ENCODE peak calls at places on chromosomes 12 and 14, in eight cellular contexts. O, J, V, B, Y, P, S and Q are unnamed samples.

GRCh38 chr14:69539631-69540410 is 34.9 kb downstream of the CCDC177 start:
- DNase-seq in O (peak), J (no peak), V (peak), B (no peak), Y (no peak), P (peak), S (no peak), Q (no peak)

GRCh38 chr12:32826807-32827412 is 69.7 kb downstream of the PKP2 start:
- DNase-seq in O (no peak), J (no peak), V (no peak), B (no peak), Y (no peak), P (no peak), S (no peak), Q (no peak)

GRCh38 chr14:68210729-68211299 is 391.2 kb downstream of the RAD51B start:
- DNase-seq in O (peak), J (peak), V (peak), B (peak), Y (no peak), P (peak), S (no peak), Q (peak)

GRCh38 chr12:28583771-28584261 is 393.6 kb downstream of the CCDC91 start:
- DNase-seq in O (peak), J (no peak), V (peak), B (no peak), Y (no peak), P (peak), S (no peak), Q (no peak)

GRCh38 chr14:105135700-105136395 is 32.7 kb downstream of the JAG2 start:
- DNase-seq in O (no peak), J (no peak), V (no peak), B (no peak), Y (no peak), P (no peak), S (no peak), Q (no peak)

GRCh38 chr14:66099931-66100330 is 386.2 kb upstream of the CCDC196 start:
- DNase-seq in O (peak), J (no peak), V (no peak), B (no peak), Y (no peak), P (no peak), S (no peak), Q (no peak)

GRCh38 chr14:63032056-63032455 is 13.2 kb downstream of the KCNH5 start:
- DNase-seq in O (no peak), J (no peak), V (peak), B (no peak), Y (no peak), P (peak), S (no peak), Q (peak)

GRCh38 chr12:71129364-71129763 is 28.4 kb downstream of the TSPAN8 start:
- DNase-seq in O (no peak), J (no peak), V (no peak), B (no peak), Y (no peak), P (no peak), S (no peak), Q (no peak)

GRCh38 chr12:105084251-105085250 is at the start of gene ALDH1L2:
- DNase-seq in O (peak), J (peak), V (peak), B (peak), Y (peak), P (peak), S (peak), Q (peak)

GRCh38 chr14:56933446-56933845 is 123.2 kb upstream of the OTX2 start:
- DNase-seq in O (no peak), J (no peak), V (no peak), B (no peak), Y (no peak), P (no peak), S (no peak), Q (no peak)

GRCh38 chr14:68663385-68664076 is 129.3 kb downstream of the ZFP36L1 start:
- DNase-seq in O (peak), J (no peak), V (peak), B (no peak), Y (no peak), P (peak), S (no peak), Q (no peak)

GRCh38 chr12:112275836-112276235 is 106.4 kb downstream of the HECTD4 start:
- DNase-seq in O (no peak), J (no peak), V (no peak), B (no peak), Y (no peak), P (no peak), S (no peak), Q (no peak)

GRCh38 chr14:24289649-24290283 is 9.8 kb downstream of the DHRS1 start:
- DNase-seq in O (no peak), J (no peak), V (no peak), B (no peak), Y (no peak), P (no peak), S (no peak), Q (no peak)

GRCh38 chr14:74941676-74942097 is 13.7 kb downstream of the PGF start:
- DNase-seq in O (no peak), J (peak), V (peak), B (no peak), Y (no peak), P (peak), S (no peak), Q (peak)

GRCh38 chr14:91153360-91153759 is 39.5 kb downstream of the DGLUCY start:
- DNase-seq in O (no peak), J (no peak), V (no peak), B (no peak), Y (no peak), P (no peak), S (no peak), Q (no peak)

GRCh38 chr14:70753518-70753953 is 55.8 kb downstream of the MAP3K9 start:
- DNase-seq in O (no peak), J (no peak), V (no peak), B (peak), Y (no peak), P (no peak), S (no peak), Q (no peak)

GRCh38 chr12:108691995-108692808 is 39.1 kb downstream of the CORO1C start:
- DNase-seq in O (no peak), J (peak), V (peak), B (no peak), Y (no peak), P (peak), S (peak), Q (peak)

GRCh38 chr12:60494249-60494648 is 898.4 kb downstream of the SLC16A7 start:
- DNase-seq in O (peak), J (peak), V (peak), B (peak), Y (peak), P (peak), S (peak), Q (peak)

GRCh38 chr14:98069712-98070133 is 1202.3 kb downstream of the BCL11B start:
- DNase-seq in O (peak), J (no peak), V (no peak), B (peak), Y (no peak), P (peak), S (peak), Q (no peak)

GRCh38 chr12:113868365-113868764 is 97.8 kb downstream of the RBM19 start:
- DNase-seq in O (no peak), J (no peak), V (no peak), B (no peak), Y (no peak), P (no peak), S (no peak), Q (no peak)

GRCh38 chr14:32438511-32438910 is 109.4 kb downstream of the AKAP6 start:
- DNase-seq in O (no peak), J (no peak), V (peak), B (no peak), Y (no peak), P (no peak), S (no peak), Q (no peak)

GRCh38 chr14:74577247-74577947 is 34.6 kb downstream of the LTBP2 start:
- DNase-seq in O (no peak), J (no peak), V (no peak), B (no peak), Y (no peak), P (no peak), S (no peak), Q (no peak)

GRCh38 chr12:94123127-94123526 is 25.2 kb upstream of the PLXNC1 start:
- DNase-seq in O (no peak), J (no peak), V (no peak), B (no peak), Y (no peak), P (no peak), S (no peak), Q (no peak)

GRCh38 chr14:60332869-60333268 is 83.8 kb downstream of the PPM1A start:
- DNase-seq in O (no peak), J (no peak), V (no peak), B (no peak), Y (no peak), P (no peak), S (no peak), Q (no peak)

GRCh38 chr12:64943686-64944085 is 119.2 kb downstream of the TBC1D30 start:
- DNase-seq in O (peak), J (no peak), V (no peak), B (no peak), Y (no peak), P (peak), S (no peak), Q (no peak)

GRCh38 chr12:82627799-82628198 is 58.9 kb upstream of the TMTC2 start:
- DNase-seq in O (peak), J (peak), V (peak), B (peak), Y (peak), P (peak), S (peak), Q (no peak)

GRCh38 chr12:109445224-109445623 is 31.9 kb downstream of the KCTD10 start:
- DNase-seq in O (no peak), J (no peak), V (peak), B (no peak), Y (no peak), P (peak), S (no peak), Q (no peak)

GRCh38 chr12:96094201-96094600 is 58.8 kb upstream of the LTA4H start:
- DNase-seq in O (peak), J (peak), V (no peak), B (no peak), Y (peak), P (no peak), S (no peak), Q (no peak)

GRCh38 chr14:22836301-22837058 is at the start of gene MMP14:
- DNase-seq in O (peak), J (peak), V (peak), B (no peak), Y (no peak), P (peak), S (peak), Q (peak)

GRCh38 chr12:99767809-99768208 is 120.3 kb downstream of the GARIN6 start:
- DNase-seq in O (peak), J (peak), V (peak), B (no peak), Y (peak), P (peak), S (no peak), Q (no peak)

GRCh38 chr12:203462-204260 is 10.3 kb downstream of the SLC6A12 start:
- DNase-seq in O (no peak), J (no peak), V (peak), B (no peak), Y (no peak), P (no peak), S (peak), Q (peak)

GRCh38 chr14:106578479-106578878 is 1052.1 kb downstream of the TMEM121 start:
- DNase-seq in O (no peak), J (no peak), V (no peak), B (no peak), Y (no peak), P (no peak), S (no peak), Q (no peak)

GRCh38 chr12:71477046-71477445 is 37.4 kb downstream of the LGR5 start:
- DNase-seq in O (no peak), J (no peak), V (peak), B (no peak), Y (no peak), P (no peak), S (no peak), Q (no peak)

GRCh38 chr12:44019118-44019517 is 183.2 kb downstream of the TMEM117 start:
- DNase-seq in O (no peak), J (no peak), V (no peak), B (no peak), Y (no peak), P (no peak), S (peak), Q (no peak)

GRCh38 chr14:75928587-75929230 is 53.1 kb downstream of the TGFB3 start:
- DNase-seq in O (no peak), J (peak), V (peak), B (no peak), Y (no peak), P (no peak), S (no peak), Q (no peak)

GRCh38 chr12:84760091-84760490 is 152.5 kb downstream of the SLC6A15 start:
- DNase-seq in O (no peak), J (no peak), V (no peak), B (no peak), Y (no peak), P (peak), S (no peak), Q (no peak)

GRCh38 chr12:6380141-6381121 is 3.5 kb upstream of the LTBR start:
- DNase-seq in O (peak), J (no peak), V (peak), B (no peak), Y (no peak), P (peak), S (peak), Q (no peak)

DNA sequence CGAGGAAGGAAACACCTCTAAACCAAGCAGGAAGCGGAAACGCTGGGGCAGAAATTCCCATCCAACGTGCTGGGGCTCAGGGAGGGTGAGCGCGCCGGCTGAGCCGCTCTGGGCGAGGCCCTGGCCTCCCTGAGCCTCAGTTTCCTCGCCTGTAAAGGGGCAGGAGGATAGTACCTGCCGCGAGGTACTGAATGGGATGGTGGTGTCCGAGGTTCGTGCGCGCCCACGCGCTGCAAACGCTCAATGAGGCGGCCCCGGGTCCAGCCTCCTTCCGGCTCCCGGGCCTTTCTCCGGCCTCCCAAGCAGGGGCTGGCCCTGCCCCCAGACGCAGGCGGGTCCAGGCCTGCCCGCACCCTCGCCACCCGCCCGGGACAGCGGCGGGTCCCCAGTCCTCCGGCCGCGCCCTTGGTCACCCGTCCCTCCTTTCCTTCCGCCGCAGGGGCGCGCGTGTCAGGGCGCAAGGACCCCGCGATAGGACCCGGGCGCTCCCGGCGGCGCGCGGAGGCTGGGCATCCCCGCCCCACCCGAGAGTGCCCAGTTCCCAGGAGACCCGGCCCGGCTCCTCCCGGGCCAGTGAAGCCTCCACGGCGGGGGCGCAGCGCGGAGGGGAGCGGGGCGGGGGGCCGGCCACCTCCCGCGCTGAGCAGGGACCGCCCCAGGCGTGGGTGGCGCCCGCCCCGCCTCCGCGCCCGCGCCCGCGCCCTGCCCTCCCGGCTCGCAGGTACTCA is 533 bp downstream of the BEGAIN start:
- DNase-seq in O (peak), J (no peak), V (peak), B (no peak), Y (peak), P (peak), S (no peak), Q (peak)
- H3K9ac ChIP-seq in O (peak), J (no peak), V (no peak), B (no peak), Y (peak), P (peak), S (no peak), Q (peak)

GRCh38 chr14:52833891-52834290 is 42.5 kb upstream of the GNPNAT1 start:
- DNase-seq in O (no peak), J (no peak), V (no peak), B (no peak), Y (no peak), P (no peak), S (no peak), Q (no peak)
- H3K9ac ChIP-seq in O (no peak), J (no peak), V (no peak), B (no peak), Y (no peak), P (no peak), S (no peak), Q (no peak)

DNA sequence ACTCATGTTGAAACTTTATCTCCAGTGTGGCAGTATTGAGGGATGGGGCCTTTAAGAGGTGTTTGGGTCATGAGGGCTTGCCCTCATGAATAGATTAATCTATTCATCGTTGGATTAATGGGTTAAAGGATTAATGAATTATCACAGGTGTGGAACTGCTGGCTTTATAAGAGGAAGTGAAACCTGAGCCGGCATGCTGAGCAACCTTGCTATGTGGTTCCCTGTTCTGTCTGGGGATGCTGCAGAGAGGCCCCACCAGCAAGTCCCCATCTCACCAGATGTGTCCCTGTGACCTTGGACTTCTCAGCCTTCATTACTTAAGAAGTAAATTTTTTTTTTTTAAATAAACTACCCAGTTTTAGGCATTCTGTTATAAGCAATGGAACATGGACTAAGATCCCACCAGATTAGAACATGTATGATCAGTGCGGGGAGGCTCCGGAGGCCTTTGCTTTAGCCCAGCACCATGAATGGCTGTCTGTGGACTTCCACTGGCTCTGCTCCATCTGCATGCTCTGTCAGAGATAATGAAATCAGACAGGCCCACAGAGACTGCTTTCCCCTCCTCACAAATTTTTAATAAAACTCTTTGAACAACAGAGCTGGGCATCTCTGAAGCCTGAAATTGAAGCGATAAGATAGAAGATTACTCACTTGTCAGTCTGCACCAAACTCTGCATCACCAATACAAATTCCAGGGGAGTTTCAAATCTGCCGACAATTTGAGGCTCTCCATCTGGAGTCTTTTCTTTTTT is 109.8 kb downstream of the DYRK2 start:
- DNase-seq in O (no peak), J (no peak), V (no peak), B (no peak), Y (no peak), P (no peak), S (no peak), Q (no peak)
- H3K9ac ChIP-seq in O (no peak), J (no peak), V (no peak), B (no peak), Y (no peak), P (no peak), S (no peak), Q (no peak)

GRCh38 chr12:50924131-50924438 is 28.3 kb upstream of the HIGD1C start:
- DNase-seq in O (no peak), J (no peak), V (no peak), B (no peak), Y (no peak), P (peak), S (no peak), Q (no peak)
- H3K9ac ChIP-seq in O (peak), J (peak), V (peak), B (peak), Y (peak), P (peak), S (no peak), Q (no peak)

GRCh38 chr14:93973607-93974006 is 2.8 kb downstream of the ASB2 start:
- DNase-seq in O (no peak), J (no peak), V (no peak), B (no peak), Y (no peak), P (no peak), S (no peak), Q (no peak)
- H3K9ac ChIP-seq in O (no peak), J (no peak), V (no peak), B (no peak), Y (no peak), P (no peak), S (no peak), Q (no peak)

GRCh38 chr14:77186911-77187648 is 5.5 kb downstream of the TMEM63C start:
- DNase-seq in O (peak), J (no peak), V (no peak), B (no peak), Y (peak), P (peak), S (peak), Q (no peak)

GRCh38 chr14:77185093-77185465 is 3.5 kb downstream of the TMEM63C start:
- DNase-seq in O (peak), J (no peak), V (no peak), B (no peak), Y (no peak), P (no peak), S (no peak), Q (no peak)

GRCh38 chr14:77189479-77189878 is 7.9 kb downstream of the TMEM63C start:
- DNase-seq in O (no peak), J (no peak), V (no peak), B (no peak), Y (no peak), P (no peak), S (no peak), Q (no peak)

GRCh38 chr14:77184396-77185092 is 2.9 kb downstream of the TMEM63C start:
- DNase-seq in O (no peak), J (no peak), V (no peak), B (no peak), Y (no peak), P (no peak), S (no peak), Q (no peak)

GRCh38 chr14:77187649-77188012 is 6.0 kb downstream of the TMEM63C start:
- DNase-seq in O (no peak), J (no peak), V (no peak), B (no peak), Y (no peak), P (no peak), S (no peak), Q (no peak)
- H3K9ac ChIP-seq in O (no peak), J (no peak), V (no peak), B (peak), Y (no peak), P (peak), S (no peak), Q (no peak)

GRCh38 chr12:12796928-12797788 is 11.7 kb downstream of the APOLD1 start:
- DNase-seq in O (no peak), J (no peak), V (no peak), B (no peak), Y (no peak), P (no peak), S (no peak), Q (no peak)
- H3K9ac ChIP-seq in O (no peak), J (no peak), V (no peak), B (no peak), Y (no peak), P (no peak), S (no peak), Q (no peak)

GRCh38 chr14:35352274-35353233 is 52.0 kb downstream of the NFKBIA start:
- DNase-seq in O (no peak), J (no peak), V (no peak), B (no peak), Y (no peak), P (no peak), S (no peak), Q (no peak)

GRCh38 chr14:35351497-35351896 is 53.1 kb downstream of the NFKBIA start:
- DNase-seq in O (no peak), J (no peak), V (no peak), B (no peak), Y (no peak), P (no peak), S (no peak), Q (no peak)

GRCh38 chr14:35353409-35354172 is 51.0 kb downstream of the NFKBIA start:
- DNase-seq in O (no peak), J (no peak), V (no peak), B (peak), Y (no peak), P (no peak), S (no peak), Q (no peak)

GRCh38 chr14:35349966-35350365 is 54.6 kb downstream of the NFKBIA start:
- DNase-seq in O (no peak), J (no peak), V (no peak), B (no peak), Y (no peak), P (no peak), S (no peak), Q (no peak)

DNA sequence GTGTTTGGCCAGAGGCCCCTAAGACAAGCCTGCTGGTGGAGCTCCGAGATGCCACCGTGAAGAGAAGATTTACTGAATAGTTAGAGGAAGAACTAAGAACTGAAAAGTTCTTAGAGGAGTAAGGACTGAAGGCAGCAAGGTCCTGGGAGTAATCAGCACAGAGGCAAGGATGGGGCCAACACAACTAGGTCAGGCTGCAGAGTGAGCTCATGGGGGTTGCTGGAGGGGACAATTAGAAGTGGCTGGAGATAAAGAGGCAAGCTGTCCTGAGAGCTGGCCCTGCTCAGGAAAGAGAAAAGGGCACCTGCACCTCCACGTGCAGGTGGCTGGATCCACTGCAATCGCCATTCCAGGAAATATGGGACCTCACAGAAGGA is 52.7 kb downstream of the NFKBIA start:
- DNase-seq in O (no peak), J (no peak), V (no peak), B (no peak), Y (no peak), P (no peak), S (no peak), Q (no peak)
- H3K9ac ChIP-seq in O (no peak), J (no peak), V (no peak), B (no peak), Y (no peak), P (no peak), S (no peak), Q (peak)